ENCODE peak calls at places on chromosomes 3 and 15, in seven cellular contexts. One of them, this sample, is unnamed.

GRCh38 chr3:105402287-105402801 is 35.6 kb downstream of the ALCAM start:
- DNase-seq in GM12891: no peak
- DNase-seq in germinal center: no peak
- DNase-seq in T-helper 9 cell: no peak
- DNase-seq in progenitor cell of endocrine pancreas: no peak
- DNase-seq in LoVo: peak
- DNase-seq in activated CD4-positive, alpha-beta T cell treated with anti-CD3 and anti-CD28 coated beads, Interleukin-2, amount 50 U/mL, for 4 hours: no peak
- DNase-seq in this sample: no peak

GRCh38 chr15:97995881-97996603 is 35.5 kb downstream of the ARRDC4 start:
- DNase-seq in GM12891: no peak
- DNase-seq in germinal center: peak
- DNase-seq in T-helper 9 cell: no peak
- DNase-seq in progenitor cell of endocrine pancreas: no peak
- DNase-seq in LoVo: peak
- DNase-seq in activated CD4-positive, alpha-beta T cell treated with anti-CD3 and anti-CD28 coated beads, Interleukin-2, amount 50 U/mL, for 4 hours: no peak
- DNase-seq in this sample: peak

GRCh38 chr3:32626650-32627049 is 56.0 kb upstream of the DYNC1LI1 start:
- DNase-seq in GM12891: no peak
- DNase-seq in germinal center: no peak
- DNase-seq in T-helper 9 cell: no peak
- DNase-seq in progenitor cell of endocrine pancreas: no peak
- DNase-seq in LoVo: no peak
- DNase-seq in activated CD4-positive, alpha-beta T cell treated with anti-CD3 and anti-CD28 coated beads, Interleukin-2, amount 50 U/mL, for 4 hours: no peak
- DNase-seq in this sample: no peak

GRCh38 chr3:183114374-183114773 is 15.1 kb upstream of the MCCC1 start:
- DNase-seq in GM12891: no peak
- DNase-seq in germinal center: no peak
- DNase-seq in T-helper 9 cell: no peak
- DNase-seq in progenitor cell of endocrine pancreas: no peak
- DNase-seq in LoVo: no peak
- DNase-seq in activated CD4-positive, alpha-beta T cell treated with anti-CD3 and anti-CD28 coated beads, Interleukin-2, amount 50 U/mL, for 4 hours: no peak
- DNase-seq in this sample: no peak

GRCh38 chr3:191166366-191166765 is 32.7 kb upstream of the OSTN start:
- DNase-seq in GM12891: no peak
- DNase-seq in germinal center: no peak
- DNase-seq in T-helper 9 cell: no peak
- DNase-seq in progenitor cell of endocrine pancreas: no peak
- DNase-seq in LoVo: no peak
- DNase-seq in activated CD4-positive, alpha-beta T cell treated with anti-CD3 and anti-CD28 coated beads, Interleukin-2, amount 50 U/mL, for 4 hours: no peak
- DNase-seq in this sample: no peak

GRCh38 chr15:59165726-59166125 is 40.9 kb upstream of the LDHAL6B start:
- DNase-seq in GM12891: no peak
- DNase-seq in germinal center: no peak
- DNase-seq in T-helper 9 cell: no peak
- DNase-seq in progenitor cell of endocrine pancreas: no peak
- DNase-seq in LoVo: peak
- DNase-seq in activated CD4-positive, alpha-beta T cell treated with anti-CD3 and anti-CD28 coated beads, Interleukin-2, amount 50 U/mL, for 4 hours: no peak
- DNase-seq in this sample: no peak

GRCh38 chr3:70738310-70738681 is 425.9 kb upstream of the MDFIC2 start:
- DNase-seq in GM12891: no peak
- DNase-seq in germinal center: no peak
- DNase-seq in T-helper 9 cell: no peak
- DNase-seq in progenitor cell of endocrine pancreas: no peak
- DNase-seq in LoVo: no peak
- DNase-seq in activated CD4-positive, alpha-beta T cell treated with anti-CD3 and anti-CD28 coated beads, Interleukin-2, amount 50 U/mL, for 4 hours: no peak
- DNase-seq in this sample: no peak

GRCh38 chr3:136835079-136835816 is 16.3 kb downstream of the SLC35G2 start:
- DNase-seq in GM12891: no peak
- DNase-seq in germinal center: no peak
- DNase-seq in T-helper 9 cell: no peak
- DNase-seq in progenitor cell of endocrine pancreas: no peak
- DNase-seq in LoVo: no peak
- DNase-seq in activated CD4-positive, alpha-beta T cell treated with anti-CD3 and anti-CD28 coated beads, Interleukin-2, amount 50 U/mL, for 4 hours: no peak
- DNase-seq in this sample: no peak

GRCh38 chr15:67164811-67165652 is 89.4 kb downstream of the AAGAB start:
- DNase-seq in GM12891: no peak
- DNase-seq in germinal center: no peak
- DNase-seq in T-helper 9 cell: no peak
- DNase-seq in progenitor cell of endocrine pancreas: no peak
- DNase-seq in LoVo: no peak
- DNase-seq in activated CD4-positive, alpha-beta T cell treated with anti-CD3 and anti-CD28 coated beads, Interleukin-2, amount 50 U/mL, for 4 hours: no peak
- DNase-seq in this sample: no peak

GRCh38 chr3:190318666-190319065 is 3.6 kb downstream of the CLDN1 start:
- DNase-seq in GM12891: no peak
- DNase-seq in germinal center: no peak
- DNase-seq in T-helper 9 cell: no peak
- DNase-seq in progenitor cell of endocrine pancreas: no peak
- DNase-seq in LoVo: no peak
- DNase-seq in activated CD4-positive, alpha-beta T cell treated with anti-CD3 and anti-CD28 coated beads, Interleukin-2, amount 50 U/mL, for 4 hours: no peak
- DNase-seq in this sample: no peak

GRCh38 chr3:77919244-77919643 is 879.3 kb downstream of the ROBO2 start:
- DNase-seq in GM12891: no peak
- DNase-seq in germinal center: no peak
- DNase-seq in T-helper 9 cell: no peak
- DNase-seq in progenitor cell of endocrine pancreas: no peak
- DNase-seq in LoVo: no peak
- DNase-seq in activated CD4-positive, alpha-beta T cell treated with anti-CD3 and anti-CD28 coated beads, Interleukin-2, amount 50 U/mL, for 4 hours: no peak
- DNase-seq in this sample: no peak

GRCh38 chr3:38620236-38620635 is 29.3 kb downstream of the SCN5A start:
- DNase-seq in GM12891: no peak
- DNase-seq in germinal center: no peak
- DNase-seq in T-helper 9 cell: no peak
- DNase-seq in progenitor cell of endocrine pancreas: no peak
- DNase-seq in LoVo: no peak
- DNase-seq in activated CD4-positive, alpha-beta T cell treated with anti-CD3 and anti-CD28 coated beads, Interleukin-2, amount 50 U/mL, for 4 hours: no peak
- DNase-seq in this sample: no peak

GRCh38 chr3:39639344-39640236 is 169.8 kb upstream of the MYRIP start:
- DNase-seq in GM12891: no peak
- DNase-seq in germinal center: no peak
- DNase-seq in T-helper 9 cell: no peak
- DNase-seq in progenitor cell of endocrine pancreas: no peak
- DNase-seq in LoVo: peak
- DNase-seq in activated CD4-positive, alpha-beta T cell treated with anti-CD3 and anti-CD28 coated beads, Interleukin-2, amount 50 U/mL, for 4 hours: no peak
- DNase-seq in this sample: peak

GRCh38 chr15:81473946-81474345 is 99.9 kb upstream of the TMC3 start:
- DNase-seq in GM12891: no peak
- DNase-seq in germinal center: no peak
- DNase-seq in T-helper 9 cell: no peak
- DNase-seq in progenitor cell of endocrine pancreas: no peak
- DNase-seq in LoVo: no peak
- DNase-seq in activated CD4-positive, alpha-beta T cell treated with anti-CD3 and anti-CD28 coated beads, Interleukin-2, amount 50 U/mL, for 4 hours: no peak
- DNase-seq in this sample: no peak

GRCh38 chr3:55405436-55405835 is 81.7 kb downstream of the WNT5A start:
- DNase-seq in GM12891: no peak
- DNase-seq in germinal center: no peak
- DNase-seq in T-helper 9 cell: no peak
- DNase-seq in progenitor cell of endocrine pancreas: no peak
- DNase-seq in LoVo: no peak
- DNase-seq in activated CD4-positive, alpha-beta T cell treated with anti-CD3 and anti-CD28 coated beads, Interleukin-2, amount 50 U/mL, for 4 hours: no peak
- DNase-seq in this sample: no peak

GRCh38 chr3:155242342-155242741 is 51.1 kb downstream of the STRIT1 start:
- DNase-seq in GM12891: no peak
- DNase-seq in germinal center: no peak
- DNase-seq in T-helper 9 cell: no peak
- DNase-seq in progenitor cell of endocrine pancreas: no peak
- DNase-seq in LoVo: no peak
- DNase-seq in activated CD4-positive, alpha-beta T cell treated with anti-CD3 and anti-CD28 coated beads, Interleukin-2, amount 50 U/mL, for 4 hours: no peak
- DNase-seq in this sample: no peak

GRCh38 chr3:159872374-159873109 is 116.1 kb upstream of the IL12A start:
- DNase-seq in GM12891: no peak
- DNase-seq in germinal center: no peak
- DNase-seq in T-helper 9 cell: no peak
- DNase-seq in progenitor cell of endocrine pancreas: no peak
- DNase-seq in LoVo: peak
- DNase-seq in activated CD4-positive, alpha-beta T cell treated with anti-CD3 and anti-CD28 coated beads, Interleukin-2, amount 50 U/mL, for 4 hours: no peak
- DNase-seq in this sample: no peak

GRCh38 chr3:45123841-45124269 is 22.3 kb downstream of the CDCP1 start:
- DNase-seq in GM12891: no peak
- DNase-seq in germinal center: no peak
- DNase-seq in T-helper 9 cell: no peak
- DNase-seq in progenitor cell of endocrine pancreas: no peak
- DNase-seq in LoVo: peak
- DNase-seq in activated CD4-positive, alpha-beta T cell treated with anti-CD3 and anti-CD28 coated beads, Interleukin-2, amount 50 U/mL, for 4 hours: no peak
- DNase-seq in this sample: peak

GRCh38 chr15:63226966-63227401 is 37.6 kb downstream of the RAB8B start:
- DNase-seq in GM12891: no peak
- DNase-seq in germinal center: no peak
- DNase-seq in T-helper 9 cell: no peak
- DNase-seq in progenitor cell of endocrine pancreas: no peak
- DNase-seq in LoVo: no peak
- DNase-seq in activated CD4-positive, alpha-beta T cell treated with anti-CD3 and anti-CD28 coated beads, Interleukin-2, amount 50 U/mL, for 4 hours: no peak
- DNase-seq in this sample: no peak

GRCh38 chr3:156817931-156818765 is 8.0 kb upstream of the LEKR1 start:
- DNase-seq in GM12891: no peak
- DNase-seq in germinal center: no peak
- DNase-seq in T-helper 9 cell: no peak
- DNase-seq in progenitor cell of endocrine pancreas: no peak
- DNase-seq in LoVo: peak
- DNase-seq in activated CD4-positive, alpha-beta T cell treated with anti-CD3 and anti-CD28 coated beads, Interleukin-2, amount 50 U/mL, for 4 hours: no peak
- DNase-seq in this sample: no peak

GRCh38 chr3:138441256-138441655 is 6.8 kb downstream of the ESYT3 start:
- DNase-seq in GM12891: no peak
- DNase-seq in germinal center: no peak
- DNase-seq in T-helper 9 cell: no peak
- DNase-seq in progenitor cell of endocrine pancreas: no peak
- DNase-seq in LoVo: no peak
- DNase-seq in activated CD4-positive, alpha-beta T cell treated with anti-CD3 and anti-CD28 coated beads, Interleukin-2, amount 50 U/mL, for 4 hours: no peak
- DNase-seq in this sample: no peak

GRCh38 chr3:189457666-189458065 is 173.5 kb upstream of the TP63 start:
- DNase-seq in GM12891: no peak
- DNase-seq in germinal center: no peak
- DNase-seq in T-helper 9 cell: no peak
- DNase-seq in progenitor cell of endocrine pancreas: no peak
- DNase-seq in LoVo: no peak
- DNase-seq in activated CD4-positive, alpha-beta T cell treated with anti-CD3 and anti-CD28 coated beads, Interleukin-2, amount 50 U/mL, for 4 hours: no peak
- DNase-seq in this sample: no peak

GRCh38 chr3:8869613-8870012 is 93.7 kb downstream of the RAD18 start:
- DNase-seq in GM12891: no peak
- DNase-seq in germinal center: no peak
- DNase-seq in T-helper 9 cell: no peak
- DNase-seq in progenitor cell of endocrine pancreas: no peak
- DNase-seq in LoVo: peak
- DNase-seq in activated CD4-positive, alpha-beta T cell treated with anti-CD3 and anti-CD28 coated beads, Interleukin-2, amount 50 U/mL, for 4 hours: no peak
- DNase-seq in this sample: peak

GRCh38 chr3:94440767-94441493 is 378.1 kb downstream of the NSUN3 start:
- DNase-seq in GM12891: no peak
- DNase-seq in germinal center: no peak
- DNase-seq in T-helper 9 cell: no peak
- DNase-seq in progenitor cell of endocrine pancreas: no peak
- DNase-seq in LoVo: no peak
- DNase-seq in activated CD4-positive, alpha-beta T cell treated with anti-CD3 and anti-CD28 coated beads, Interleukin-2, amount 50 U/mL, for 4 hours: no peak
- DNase-seq in this sample: no peak

GRCh38 chr15:23642413-23643044 is 5.1 kb downstream of the MAGEL2 start:
- DNase-seq in GM12891: peak
- DNase-seq in germinal center: peak
- DNase-seq in T-helper 9 cell: peak
- DNase-seq in progenitor cell of endocrine pancreas: no peak
- DNase-seq in LoVo: peak
- DNase-seq in activated CD4-positive, alpha-beta T cell treated with anti-CD3 and anti-CD28 coated beads, Interleukin-2, amount 50 U/mL, for 4 hours: no peak
- DNase-seq in this sample: peak

GRCh38 chr3:155131104-155131503 is 51.0 kb downstream of the MME start:
- DNase-seq in GM12891: no peak
- DNase-seq in germinal center: no peak
- DNase-seq in T-helper 9 cell: no peak
- DNase-seq in progenitor cell of endocrine pancreas: no peak
- DNase-seq in LoVo: no peak
- DNase-seq in activated CD4-positive, alpha-beta T cell treated with anti-CD3 and anti-CD28 coated beads, Interleukin-2, amount 50 U/mL, for 4 hours: no peak
- DNase-seq in this sample: peak

GRCh38 chr3:98657429-98657828 is 64.0 kb upstream of the CPOX start:
- DNase-seq in GM12891: peak
- DNase-seq in germinal center: peak
- DNase-seq in T-helper 9 cell: peak
- DNase-seq in progenitor cell of endocrine pancreas: peak
- DNase-seq in LoVo: no peak
- DNase-seq in activated CD4-positive, alpha-beta T cell treated with anti-CD3 and anti-CD28 coated beads, Interleukin-2, amount 50 U/mL, for 4 hours: peak
- DNase-seq in this sample: peak

This sample was measured in small intestine.